ENCODE peak calls at places on chromosome 12, in five cellular contexts. I is H9, O is IMR-90, Q is neuronal stem cell, J is H1. K is an unnamed sample.

GRCh38 chr12:52182456-52182855 is 9.4 kb downstream of the KRT80 start:
- DNase-seq in I (no peak), O (peak), Q (no peak), J (no peak), K (no peak)

GRCh38 chr12:62407587-62407986 is 59.0 kb upstream of the MON2 start:
- DNase-seq in I (no peak), O (no peak), Q (no peak), J (no peak), K (no peak)

GRCh38 chr12:54304187-54304810 is 3.5 kb upstream of the NFE2 start:
- DNase-seq in I (peak), O (no peak), Q (no peak), J (peak), K (peak)

GRCh38 chr12:88922816-88923215 is 342.5 kb upstream of the KITLG start:
- DNase-seq in I (no peak), O (peak), Q (no peak), J (no peak), K (no peak)

GRCh38 chr12:11765421-11765816 is 115.9 kb downstream of the ETV6 start:
- DNase-seq in I (no peak), O (peak), Q (no peak), J (no peak), K (no peak)

GRCh38 chr12:88577537-88577936 is 2.7 kb downstream of the KITLG start:
- DNase-seq in I (no peak), O (no peak), Q (no peak), J (no peak), K (no peak)

GRCh38 chr12:53985900-53986685 is 1.1 kb downstream of the HOXC10 start:
- DNase-seq in I (peak), O (no peak), Q (no peak), J (no peak), K (no peak)

GRCh38 chr12:105921872-105922669 is 216.7 kb downstream of the NUAK1 start:
- DNase-seq in I (no peak), O (no peak), Q (no peak), J (no peak), K (no peak)

GRCh38 chr12:122265433-122265832 is 861 bp downstream of the VPS33A start:
- DNase-seq in I (no peak), O (no peak), Q (no peak), J (no peak), K (no peak)

GRCh38 chr12:53221203-53222076 is 10.6 kb downstream of the RARG start:
- DNase-seq in I (peak), O (peak), Q (peak), J (peak), K (peak)

GRCh38 chr12:130933269-130933995 is 20.3 kb upstream of the ADGRD1 start:
- DNase-seq in I (no peak), O (no peak), Q (no peak), J (no peak), K (no peak)

GRCh38 chr12:124686885-124687694 is 119.7 kb upstream of the NCOR2 start:
- DNase-seq in I (no peak), O (no peak), Q (no peak), J (no peak), K (no peak)

GRCh38 chr12:115916910-115917668 is 360.4 kb downstream of the MED13L start:
- DNase-seq in I (peak), O (no peak), Q (peak), J (peak), K (peak)

GRCh38 chr12:2248087-2248900 is 195.5 kb downstream of the CACNA1C start:
- DNase-seq in I (no peak), O (peak), Q (no peak), J (no peak), K (no peak)

GRCh38 chr12:71128191-71128590 is 29.6 kb downstream of the TSPAN8 start:
- DNase-seq in I (no peak), O (no peak), Q (no peak), J (no peak), K (no peak)

GRCh38 chr12:56220611-56221232 is 1.0 kb downstream of the RNF41 start:
- DNase-seq in I (no peak), O (peak), Q (peak), J (no peak), K (peak)
- H4K91ac ChIP-seq in I (no peak), O (peak), Q (no peak), J (no peak), K (peak)

GRCh38 chr12:123436017-123436964 is at the start of gene RILPL2:
- DNase-seq in I (peak), O (peak), Q (peak), J (peak), K (peak)
- H4K91ac ChIP-seq in I (no peak), O (peak), Q (no peak), J (no peak), K (no peak)

GRCh38 chr12:110583137-110584059 is at the start of gene PPTC7:
- DNase-seq in I (peak), O (peak), Q (peak), J (peak), K (peak)
- H4K91ac ChIP-seq in I (no peak), O (no peak), Q (no peak), J (no peak), K (peak)

GRCh38 chr12:132622437-132623071 is 4.0 kb downstream of the P2RX2 start:
- DNase-seq in I (no peak), O (peak), Q (no peak), J (no peak), K (peak)
- H4K91ac ChIP-seq in I (no peak), O (peak), Q (no peak), J (no peak), K (no peak)

K was measured in trophoblast cell.